ENCODE peak calls at places on chromosome 18, in five cellular contexts. G is choroid plexus epithelial cell, Q is stomach, A is hepatocyte, U is fibroblast of lung. M is an unnamed sample.

GRCh38 chr18:57141208-57142129 is 5.4 kb upstream of the BOD1L2 start:
- DNase-seq in Q (peak), A (peak), U (no peak), G (no peak), M (no peak)

GRCh38 chr18:74506405-74507119 is 10.4 kb downstream of the CNDP2 start:
- DNase-seq in A (peak), Q (peak), G (peak), U (peak), M (peak)

GRCh38 chr18:986071-986470 is 81.4 kb downstream of the ADCYAP1 start:
- DNase-seq in G (no peak), Q (no peak), A (no peak), U (no peak), M (no peak)

GRCh38 chr18:6650063-6650462 is 79.5 kb upstream of the ARHGAP28 start:
- DNase-seq in A (no peak), U (no peak), G (no peak), Q (no peak), M (no peak)

GRCh38 chr18:72541871-72542690 is 2.1 kb downstream of the CBLN2 start:
- DNase-seq in G (no peak), U (no peak), Q (no peak), A (peak), M (no peak)

GRCh38 chr18:59041819-59042476 is 97.7 kb upstream of the SEC11C start:
- DNase-seq in Q (no peak), A (no peak), G (no peak), U (no peak), M (no peak)

GRCh38 chr18:56891870-56892269 is 240.7 kb downstream of the WDR7 start:
- DNase-seq in G (peak), A (no peak), U (no peak), Q (no peak), M (no peak)

GRCh38 chr18:54684786-54685185 is 93.7 kb downstream of the DYNAP start:
- DNase-seq in U (no peak), G (peak), A (peak), Q (no peak), M (peak)

GRCh38 chr18:50678651-50679415 is 118.9 kb downstream of the MAPK4 start:
- DNase-seq in G (no peak), Q (no peak), A (no peak), U (no peak), M (no peak)

GRCh38 chr18:53319628-53320027 is 904.8 kb downstream of the MBD2 start:
- DNase-seq in A (no peak), G (no peak), U (no peak), Q (no peak), M (no peak)

GRCh38 chr18:63368611-63369010 is 1.6 kb upstream of the KDSR start:
- DNase-seq in U (peak), A (no peak), Q (no peak), G (peak), M (peak)
- H3K4me3 ChIP-seq in U (peak), A (no peak), Q (no peak), G (no peak), M (no peak)

GRCh38 chr18:46950064-46950656 is 32.8 kb downstream of the KATNAL2 start:
- DNase-seq in G (peak), Q (no peak), U (peak), A (peak), M (peak)
- TF ChIP-seq CTCF in G (peak), Q (no peak), U (peak), A (peak), M (peak)

DNA sequence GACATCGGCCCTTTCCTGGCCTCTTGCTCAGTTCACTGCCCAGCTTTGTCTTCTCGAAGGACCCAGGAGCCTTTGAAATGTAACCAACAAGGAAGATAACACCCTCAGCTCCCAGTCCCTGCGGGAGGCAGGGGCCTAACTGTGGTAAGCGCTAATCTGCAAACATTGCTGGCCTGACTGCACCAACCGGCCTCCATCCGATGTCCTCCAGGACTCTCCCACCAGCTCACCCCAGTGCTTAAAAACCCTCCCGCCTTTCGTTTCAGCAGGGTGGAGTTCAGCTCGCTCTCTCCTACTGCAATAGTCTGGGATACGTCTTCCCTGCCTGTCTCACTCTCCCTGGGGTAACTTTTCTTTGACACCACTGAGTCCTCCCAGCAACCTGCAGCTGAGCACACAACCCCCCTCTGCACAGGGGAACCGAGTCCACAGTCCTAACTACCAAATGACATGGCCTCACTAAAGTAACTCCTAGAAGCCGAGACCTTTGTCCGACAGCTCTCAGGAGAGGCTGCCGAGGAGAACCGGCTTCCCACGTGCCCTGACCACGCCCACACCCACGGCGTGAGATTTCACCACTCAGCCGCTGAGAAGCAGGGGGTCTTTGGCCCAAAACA is 76.1 kb downstream of the MBP start:
- DNase-seq in A (peak), Q (no peak), U (no peak), G (peak), M (no peak)
- H3K4me3 ChIP-seq in A (no peak), Q (no peak), U (no peak), G (no peak), M (no peak)

GRCh38 chr18:31241425-31241824 is 76.5 kb upstream of the DSG1 start:
- DNase-seq in U (no peak), A (no peak), G (no peak), Q (no peak), M (no peak)

GRCh38 chr18:31245820-31246219 is 72.1 kb upstream of the DSG1 start:
- DNase-seq in U (no peak), Q (no peak), G (no peak), A (no peak), M (no peak)

GRCh38 chr18:31244737-31245432 is 73.1 kb upstream of the DSG1 start:
- DNase-seq in U (no peak), A (no peak), G (no peak), Q (no peak), M (no peak)

GRCh38 chr18:31243740-31244512 is 74.0 kb upstream of the DSG1 start:
- DNase-seq in U (no peak), G (no peak), Q (no peak), A (peak), M (no peak)

DNA sequence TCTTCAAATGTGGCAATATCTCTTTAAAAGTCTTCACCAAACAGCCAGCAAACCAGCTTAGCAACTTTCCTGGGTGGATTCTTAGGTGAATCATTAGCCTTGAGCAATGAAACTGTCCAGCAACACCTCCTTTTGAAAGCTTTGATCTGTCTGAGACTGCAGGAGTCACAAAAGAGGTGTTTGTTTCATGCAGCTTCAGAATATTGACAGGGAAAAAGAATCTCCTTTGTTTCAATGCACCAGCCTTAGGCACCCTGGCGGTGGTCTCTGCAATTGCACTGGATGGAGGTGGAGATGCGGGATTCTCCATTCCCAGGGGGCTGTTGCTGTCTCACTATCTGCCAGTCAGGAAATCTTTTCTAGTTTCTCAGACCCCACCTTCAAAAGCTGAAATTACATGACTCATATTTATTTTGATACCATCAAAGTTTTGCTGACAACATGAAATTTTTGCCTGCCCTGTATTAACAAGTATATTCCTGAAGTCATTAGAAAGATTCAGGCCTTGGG is 76.0 kb upstream of the DSG1 start:
- DNase-seq in G (no peak), U (no peak), Q (no peak), A (peak), M (peak)
- TF ChIP-seq CTCF in G (peak), U (no peak), Q (no peak), A (peak), M (peak)

M was measured in fibroblast of pulmonary artery.